ENCODE peak calls at places on chromosomes 11 and 22, in five cellular contexts. Z, X, Y, F and O are unnamed samples.

GRCh38 chr22:28381427-28382167 is 298.0 kb downstream of the TTC28 start:
- DNase-seq in Z (no peak), F (no peak), Y (peak), X (peak), O (no peak)

GRCh38 chr11:116986521-116987105 is 111.6 kb downstream of the SIK3 start:
- DNase-seq in X (peak), F (no peak), Z (no peak), Y (no peak), O (no peak)

GRCh38 chr11:11916981-11917399 is 75.2 kb downstream of the USP47 start:
- DNase-seq in F (no peak), Y (no peak), X (peak), Z (no peak), O (no peak)

GRCh38 chr22:24875862-24876506 is 70.0 kb downstream of the SGSM1 start:
- DNase-seq in Z (no peak), X (peak), Y (no peak), F (no peak), O (no peak)

GRCh38 chr11:58179648-58180047 is 9.2 kb upstream of the OR9Q2 start:
- DNase-seq in Z (peak), X (no peak), F (peak), Y (no peak), O (no peak)

GRCh38 chr11:107776062-107776461 is 64.2 kb upstream of the SLN start:
- DNase-seq in X (no peak), F (no peak), Z (no peak), Y (no peak), O (no peak)

GRCh38 chr11:70272009-70272408 is 1.5 kb downstream of the PPFIA1 start:
- DNase-seq in F (no peak), Z (no peak), X (no peak), Y (no peak), O (no peak)

GRCh38 chr22:46368422-46368821 is 32.9 kb downstream of the TRMU start:
- DNase-seq in Z (peak), Y (no peak), X (no peak), F (no peak), O (no peak)

GRCh38 chr11:119306373-119306890 is 10.5 kb downstream of the MCAM start:
- DNase-seq in Z (no peak), F (no peak), X (no peak), Y (no peak), O (no peak)

GRCh38 chr22:42805998-42806481 is 51.0 kb downstream of the ARFGAP3 start:
- DNase-seq in F (no peak), Y (no peak), Z (peak), X (peak), O (no peak)

GRCh38 chr11:61917357-61918109 is at the start of gene RAB3IL1:
- DNase-seq in F (peak), Y (peak), Z (no peak), X (peak), O (no peak)

GRCh38 chr22:45548991-45549736 is 46.5 kb downstream of the FBLN1 start:
- DNase-seq in F (peak), X (peak), Y (peak), Z (no peak), O (no peak)

GRCh38 chr22:47544696-47545095 is 782.2 kb downstream of the TBC1D22A start:
- DNase-seq in X (no peak), Z (no peak), F (no peak), Y (no peak), O (no peak)

GRCh38 chr11:62400760-62401159 is 18.1 kb upstream of the SCGB1A1 start:
- DNase-seq in X (peak), Z (peak), Y (peak), F (peak), O (no peak)

GRCh38 chr11:46026616-46027293 is 94.5 kb downstream of the PHF21A start:
- DNase-seq in X (peak), Y (no peak), Z (no peak), F (no peak), O (no peak)

GRCh38 chr11:35553831-35554230 is 28.4 kb upstream of the PAMR1 start:
- DNase-seq in F (no peak), X (peak), Y (peak), Z (no peak), O (no peak)

GRCh38 chr22:27992294-27993165 is 73.5 kb upstream of the PITPNB start:
- DNase-seq in X (no peak), F (no peak), Y (no peak), Z (no peak), O (no peak)

GRCh38 chr11:134932761-134933160 is 520.7 kb upstream of the B3GAT1 start:
- DNase-seq in F (peak), X (no peak), Y (no peak), Z (no peak), O (no peak)

GRCh38 chr11:84526250-84526649 is 1100.9 kb downstream of the DLG2 start:
- DNase-seq in X (no peak), F (no peak), Y (no peak), Z (no peak), O (no peak)

GRCh38 chr11:105670811-105671210 is 60.9 kb downstream of the GRIA4 start:
- DNase-seq in X (peak), Z (no peak), Y (no peak), F (no peak), O (no peak)

GRCh38 chr11:46064221-46064620 is 57.0 kb downstream of the PHF21A start:
- DNase-seq in X (no peak), Y (no peak), F (no peak), Z (no peak), O (no peak)

GRCh38 chr11:120781486-120782120 is 242.3 kb upstream of the TBCEL start:
- DNase-seq in X (no peak), F (no peak), Z (no peak), Y (no peak), O (no peak)

GRCh38 chr22:35842954-35843353 is 125.3 kb downstream of the APOL5 start:
- DNase-seq in F (no peak), X (peak), Y (peak), Z (no peak), O (no peak)

GRCh38 chr11:134949716-134950115 is 537.7 kb upstream of the B3GAT1 start:
- DNase-seq in Y (no peak), Z (no peak), X (no peak), F (no peak), O (no peak)